ENCODE peak calls at places on chromosomes 12 and 14, in six cellular contexts. W is tibial artery, K is stomach, R is nephron progenitor cell, D is IMR-90, H is A549. I is an unnamed sample.
A peak's percentile ranks its signal among the peaks of the same experiment; 100 is the strongest.

GRCh38 chr12:128621304-128621703 is 202.5 kb downstream of the SLC15A4 start:
- DNase-seq in H (no peak), K (no peak), W (no peak), D (no peak), R (no peak), I (no peak)

GRCh38 chr12:62760779-62761178 is 174.2 kb downstream of the PPM1H start:
- DNase-seq in D (peak; percentile 47), W (no peak), R (no peak), H (peak; percentile 91), K (no peak), I (no peak)

GRCh38 chr12:77571768-77572167 is 258.9 kb upstream of the NAV3 start:
- DNase-seq in D (no peak), W (no peak), R (no peak), H (no peak), K (no peak), I (no peak)

GRCh38 chr14:39841088-39841487 is 408.9 kb upstream of the FBXO33 start:
- DNase-seq in W (no peak), R (no peak), D (no peak), K (no peak), H (no peak), I (no peak)

GRCh38 chr12:98253207-98253606 is 262.2 kb upstream of the TMPO start:
- DNase-seq in D (no peak), K (no peak), H (no peak), R (no peak), W (no peak), I (no peak)

GRCh38 chr12:30134229-30134628 is 350.5 kb upstream of the TMTC1 start:
- DNase-seq in K (no peak), D (no peak), W (no peak), R (no peak), H (peak; percentile 49), I (no peak)

GRCh38 chr14:96797943-96798349 is 764 bp downstream of the VRK1 start:
- DNase-seq in K (no peak), D (no peak), R (no peak), W (no peak), H (peak; percentile 16), I (no peak)

GRCh38 chr12:92233346-92234015 is 87.8 kb upstream of the BTG1 start:
- DNase-seq in R (no peak), K (no peak), H (no peak), W (no peak), D (no peak), I (no peak)

GRCh38 chr12:5622280-5622679 is 190.4 kb downstream of the NTF3 start:
- DNase-seq in K (no peak), W (peak; percentile 91), R (no peak), H (no peak), D (no peak), I (no peak)

GRCh38 chr12:57208946-57209282 is 7.7 kb upstream of the NXPH4 start:
- DNase-seq in R (no peak), W (peak; percentile 81), H (no peak), D (no peak), K (no peak), I (no peak)

GRCh38 chr12:90959538-90960139 is 4.7 kb upstream of the CCER1 start:
- DNase-seq in H (peak; percentile 65), W (no peak), R (peak; percentile 18), K (no peak), D (peak; percentile 58), I (peak; percentile 38)

GRCh38 chr12:43737646-43738045 is 20.9 kb downstream of the PUS7L start:
- DNase-seq in H (no peak), D (peak; percentile 85), K (no peak), W (no peak), R (no peak), I (no peak)

GRCh38 chr14:92041203-92041602 is 1.3 kb upstream of the TRIP11 start:
- DNase-seq in R (no peak), K (no peak), D (no peak), W (no peak), H (no peak), I (no peak)

GRCh38 chr12:86660000-86660399 is 403.8 kb upstream of the MGAT4C start:
- DNase-seq in R (no peak), W (no peak), K (no peak), H (peak; percentile 88), D (no peak), I (no peak)

GRCh38 chr12:6965026-6965661 is 5.3 kb downstream of the PHB2 start:
- DNase-seq in H (peak; percentile 93), R (peak; percentile 88), W (peak; percentile 89), D (peak; percentile 82), K (peak; percentile 91), I (peak; percentile 89)

GRCh38 chr12:106962291-106962690 is 6.6 kb downstream of the TMEM263 start:
- DNase-seq in K (no peak), R (no peak), D (no peak), W (no peak), H (no peak), I (no peak)

GRCh38 chr14:102217399-102217798 is 77.7 kb downstream of the WDR20 start:
- DNase-seq in R (no peak), W (no peak), H (no peak), K (no peak), D (no peak), I (no peak)

GRCh38 chr14:68593806-68594536 is 198.9 kb downstream of the ZFP36L1 start:
- DNase-seq in W (peak; percentile 21), D (peak; percentile 45), R (peak; percentile 58), K (no peak), H (peak; percentile 59), I (no peak)

GRCh38 chr12:64835926-64836325 is 11.5 kb downstream of the TBC1D30 start:
- DNase-seq in R (no peak), K (no peak), D (no peak), H (no peak), W (no peak), I (no peak)

GRCh38 chr14:34498684-34499412 is 36.8 kb upstream of the SPTSSA start:
- DNase-seq in W (no peak), K (peak; percentile 53), H (peak; percentile 80), R (no peak), D (peak; percentile 22), I (peak; percentile 59)

GRCh38 chr14:92647499-92648279 is 100.7 kb downstream of the LGMN start:
- DNase-seq in H (no peak), R (no peak), K (no peak), D (peak; percentile 59), W (no peak), I (no peak)

GRCh38 chr14:92482621-92483319 is 30.8 kb upstream of the RIN3 start:
- DNase-seq in R (no peak), W (no peak), H (no peak), D (no peak), K (no peak), I (no peak)

GRCh38 chr14:93286212-93286890 is 46.5 kb downstream of the BTBD7 start:
- DNase-seq in W (no peak), H (peak; percentile 18), K (no peak), R (no peak), D (peak; percentile 14), I (peak; percentile 14)

GRCh38 chr14:106831322-106831720 is 1304.9 kb downstream of the TMEM121 start:
- DNase-seq in K (no peak), D (no peak), R (peak; percentile 4), H (peak; percentile 75), W (no peak), I (peak; percentile 23)
- TF ChIP-seq CTCF in K (no peak), D (no peak), R (no peak), H (no peak), W (no peak), I (peak; percentile 33)

GRCh38 chr12:19992311-19992710 is 376.0 kb upstream of the PDE3A start:
- DNase-seq in R (no peak), D (no peak), K (no peak), H (peak; percentile 61), W (no peak), I (no peak)

GRCh38 chr12:19998968-19999792 is 369.2 kb upstream of the PDE3A start:
- DNase-seq in W (no peak), R (no peak), H (peak; percentile 28), D (no peak), K (no peak), I (no peak)

GRCh38 chr12:19999793-20000138 is 368.6 kb upstream of the PDE3A start:
- DNase-seq in D (no peak), K (no peak), H (no peak), R (no peak), W (no peak), I (no peak)

GRCh38 chr12:19997996-19998395 is 370.3 kb upstream of the PDE3A start:
- DNase-seq in H (no peak), R (no peak), K (no peak), D (no peak), W (no peak), I (no peak)

GRCh38 chr12:19994970-19995369 is 373.4 kb upstream of the PDE3A start:
- DNase-seq in R (no peak), H (no peak), D (no peak), W (no peak), K (no peak), I (no peak)
- TF ChIP-seq CTCF in R (no peak), H (peak; percentile 26), D (peak; percentile 25), W (no peak), K (no peak), I (peak; percentile 23)

GRCh38 chr14:95253039-95253620 is 66.6 kb downstream of the CLMN start:
- DNase-seq in K (peak; percentile 10), H (peak; percentile 16), R (no peak), D (no peak), W (no peak), I (no peak)

GRCh38 chr14:95255013-95255412 is 64.7 kb downstream of the CLMN start:
- DNase-seq in K (no peak), D (no peak), W (no peak), H (no peak), R (no peak), I (no peak)

GRCh38 chr14:95255487-95255886 is 64.2 kb downstream of the CLMN start:
- DNase-seq in H (peak; percentile 83), R (peak; percentile 57), K (peak; percentile 86), D (peak; percentile 1), W (no peak), I (peak; percentile 86)

GRCh38 chr14:95256011-95256775 is 63.5 kb downstream of the CLMN start:
- DNase-seq in H (no peak), R (no peak), D (no peak), W (no peak), K (no peak), I (no peak)

DNA sequence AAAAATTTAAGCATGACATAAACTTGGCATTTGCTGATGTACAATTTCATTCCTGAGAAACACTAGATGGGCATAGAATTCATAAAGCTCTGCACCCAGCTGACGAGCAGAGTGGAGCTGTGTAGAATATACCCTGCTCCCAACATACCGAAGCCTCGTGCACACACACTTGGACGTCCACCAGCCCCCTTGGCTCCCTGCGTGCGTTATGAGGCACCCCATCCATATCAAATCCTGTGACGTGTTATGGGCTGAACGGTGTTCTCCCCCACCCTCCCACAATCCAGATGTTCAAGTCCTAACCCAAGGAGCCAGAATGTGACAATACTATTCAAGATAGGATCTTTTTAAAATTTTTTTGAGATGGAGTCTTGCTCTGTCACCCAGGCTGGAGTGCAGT is 65.4 kb downstream of the CLMN start:
- DNase-seq in W (no peak), K (no peak), D (no peak), H (no peak), R (no peak), I (no peak)
- TF ChIP-seq CTCF in W (no peak), K (no peak), D (no peak), H (no peak), R (no peak), I (no peak)

GRCh38 chr12:23041774-23042173 is 416.8 kb downstream of the ETNK1 start:
- DNase-seq in R (no peak), K (no peak), D (no peak), H (no peak), W (no peak), I (no peak)

GRCh38 chr12:23043647-23044046 is 418.7 kb downstream of the ETNK1 start:
- DNase-seq in H (no peak), W (no peak), D (no peak), R (no peak), K (no peak), I (no peak)

GRCh38 chr12:23039834-23040233 is 414.9 kb downstream of the ETNK1 start:
- DNase-seq in W (no peak), K (no peak), D (peak; percentile 83), H (no peak), R (no peak), I (no peak)
- TF ChIP-seq CTCF in W (no peak), K (no peak), D (no peak), H (no peak), R (no peak), I (no peak)